ENCODE peak calls at places on chromosomes 3 and 15, in nine cellular contexts. H is suprapubic skin; P is A549; L is fibroblast of lung; Z is sigmoid colon; O is left ventricle myocardium inferior; A is CD8-positive, alpha-beta T cell; D is neural progenitor cell; T is stomach. U is an unnamed sample. For H3K4me1, the result is how much of the 10 kb centered on the place peaks cover.

GRCh38 chr3:197236362-197236761 is 62.0 kb downstream of the DLG1 start:
- DNase-seq in P (no peak), A (no peak), D (no peak), O (no peak), L (no peak), Z (no peak), H (no peak), T (no peak), U (no peak)

GRCh38 chr3:194270627-194271458 is 80.3 kb downstream of the CPN2 start:
- DNase-seq in D (peak), P (no peak), Z (peak), A (no peak), T (peak), O (peak), L (peak), H (peak), U (no peak)

GRCh38 chr3:186192823-186193222 is 83.9 kb upstream of the ETV5 start:
- DNase-seq in A (no peak), D (no peak), O (no peak), P (no peak), L (no peak), Z (no peak), T (no peak), H (no peak), U (no peak)

GRCh38 chr3:38578081-38578475 is 71.4 kb downstream of the SCN5A start:
- DNase-seq in P (no peak), Z (no peak), L (no peak), O (no peak), H (peak), T (peak), A (no peak), D (no peak), U (peak)

GRCh38 chr15:62455441-62455921 is 290.4 kb upstream of the C2CD4B start:
- DNase-seq in D (no peak), T (no peak), P (no peak), O (peak), A (no peak), Z (peak), L (no peak), H (no peak), U (no peak)

GRCh38 chr3:156577731-156578130 is 22.8 kb upstream of the SSR3 start:
- DNase-seq in P (no peak), A (no peak), T (no peak), D (no peak), Z (no peak), O (no peak), H (no peak), L (no peak), U (no peak)

GRCh38 chr3:55307622-55308021 is 179.5 kb downstream of the WNT5A start:
- DNase-seq in L (no peak), D (no peak), O (no peak), Z (no peak), P (no peak), A (no peak), H (no peak), T (no peak), U (no peak)

GRCh38 chr3:52182691-52183090 is 15.3 kb upstream of the ALAS1 start:
- DNase-seq in P (no peak), A (no peak), T (no peak), O (no peak), Z (no peak), L (no peak), H (no peak), D (no peak), U (no peak)

GRCh38 chr3:132785292-132785691 is 63.1 kb upstream of the NPHP3 start:
- DNase-seq in Z (no peak), L (peak), D (no peak), O (no peak), P (no peak), T (no peak), A (no peak), H (no peak), U (no peak)

GRCh38 chr3:127473244-127474024 is 117.1 kb downstream of the TPRA1 start:
- DNase-seq in T (peak), A (no peak), O (no peak), D (peak), L (no peak), P (peak), H (no peak), Z (no peak), U (no peak)

GRCh38 chr3:64975138-64975537 is 287.3 kb upstream of the ADAMTS9 start:
- DNase-seq in T (no peak), A (no peak), P (no peak), D (no peak), H (no peak), L (peak), O (peak), Z (peak), U (no peak)

GRCh38 chr15:56929389-56929788 is 10.9 kb downstream of the TCF12 start:
- DNase-seq in H (no peak), D (no peak), P (no peak), Z (no peak), L (peak), A (no peak), O (no peak), T (no peak), U (no peak)

GRCh38 chr3:188819939-188820338 is 351.8 kb upstream of the TPRG1 start:
- DNase-seq in L (peak), O (no peak), T (no peak), H (no peak), Z (no peak), P (no peak), A (no peak), D (no peak), U (no peak)

GRCh38 chr3:104145164-104145563 is 1221.5 kb upstream of the ALCAM start:
- DNase-seq in L (no peak), P (no peak), Z (no peak), T (no peak), A (no peak), O (no peak), H (no peak), D (no peak), U (no peak)

GRCh38 chr15:39969871-39970270 is 36.0 kb downstream of the EIF2AK4 start:
- DNase-seq in A (no peak), Z (peak), D (no peak), L (peak), O (peak), T (peak), H (no peak), P (no peak), U (no peak)

GRCh38 chr3:180215866-180216265 is 179.1 kb upstream of the PEX5L start:
- DNase-seq in H (no peak), T (no peak), Z (no peak), D (no peak), P (no peak), O (no peak), L (no peak), A (no peak), U (no peak)

GRCh38 chr15:86623236-86623635 is 543.6 kb downstream of the AGBL1 start:
- DNase-seq in T (no peak), O (no peak), H (no peak), A (no peak), Z (no peak), D (no peak), P (no peak), L (no peak), U (no peak)

GRCh38 chr15:34802371-34802770 is 7.0 kb upstream of the ACTC1 start:
- DNase-seq in H (no peak), D (no peak), O (no peak), L (no peak), A (no peak), Z (no peak), T (no peak), P (no peak), U (no peak)

GRCh38 chr15:67369359-67369758 is 114.8 kb downstream of the IQCH start:
- DNase-seq in T (no peak), O (no peak), A (no peak), L (no peak), Z (no peak), H (no peak), P (no peak), D (no peak), U (no peak)

GRCh38 chr3:116140100-116140689 is 305.1 kb downstream of the LSAMP start:
- DNase-seq in A (no peak), O (no peak), P (no peak), H (no peak), T (no peak), L (peak), Z (no peak), D (peak), U (no peak)

GRCh38 chr3:23941440-23941839 is 3.6 kb upstream of the NR1D2 start:
- DNase-seq in D (no peak), H (no peak), T (no peak), O (no peak), P (no peak), Z (no peak), L (no peak), A (no peak), U (no peak)

GRCh38 chr3:8001712-8002111 is 499.9 kb upstream of the LMCD1 start:
- DNase-seq in L (no peak), D (no peak), H (no peak), Z (no peak), T (no peak), O (peak), A (no peak), P (no peak), U (no peak)

GRCh38 chr3:169497567-169498257 is 165.8 kb downstream of the MECOM start:
- DNase-seq in O (no peak), A (no peak), H (no peak), T (no peak), P (no peak), D (no peak), Z (no peak), L (peak), U (no peak)

GRCh38 chr3:134798681-134799311 is 3.7 kb downstream of the EPHB1 start:
- DNase-seq in A (no peak), H (no peak), L (no peak), P (no peak), T (no peak), O (no peak), D (no peak), Z (no peak), U (peak)

GRCh38 chr3:127452321-127452821 is 138.2 kb downstream of the TPRA1 start:
- DNase-seq in L (no peak), O (no peak), D (peak), P (no peak), H (peak), A (no peak), T (peak), Z (peak), U (no peak)

GRCh38 chr3:72258366-72258765 is 473.4 kb upstream of the PROK2 start:
- DNase-seq in P (no peak), D (peak), L (no peak), T (no peak), O (no peak), Z (no peak), H (no peak), A (no peak), U (no peak)

GRCh38 chr3:16741890-16742289 is 136.7 kb upstream of the DAZL start:
- DNase-seq in H (no peak), P (no peak), D (no peak), T (no peak), A (no peak), Z (no peak), O (peak), L (peak), U (no peak)

GRCh38 chr3:170128977-170129431 is 52.5 kb downstream of the PHC3 start:
- DNase-seq in L (peak), A (no peak), T (no peak), Z (no peak), D (no peak), P (no peak), H (no peak), O (no peak), U (no peak)

GRCh38 chr15:96972201-96972600 is 641.7 kb downstream of the NR2F2 start:
- DNase-seq in D (no peak), T (no peak), P (no peak), A (no peak), L (no peak), H (no peak), O (no peak), Z (no peak), U (no peak)

GRCh38 chr3:41026394-41027177 is 172.7 kb upstream of the CTNNB1 start:
- DNase-seq in T (no peak), L (peak), H (no peak), Z (peak), D (peak), A (no peak), P (peak), O (peak), U (no peak)

DNA sequence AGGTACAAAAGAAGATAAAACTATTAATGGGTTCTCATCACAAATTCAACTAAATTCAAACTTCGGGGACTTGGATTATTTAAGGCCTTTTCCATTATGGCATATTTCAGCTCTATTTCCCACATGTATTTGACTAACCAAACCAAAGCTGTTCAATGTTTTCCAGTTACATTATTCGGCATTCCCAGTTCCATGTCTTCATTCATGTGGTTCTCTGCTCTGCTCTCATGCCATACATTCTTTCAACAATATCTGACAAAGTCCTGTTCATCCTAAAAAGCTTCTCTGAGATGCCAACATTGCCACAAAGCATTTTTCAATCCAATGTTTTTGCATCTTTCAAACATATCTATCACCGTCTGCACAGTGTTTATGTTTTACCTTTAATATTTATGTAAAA is 141.4 kb downstream of the GREM1 start:
- DNase-seq in P (no peak), O (no peak), Z (no peak), A (no peak), T (no peak), D (no peak), L (no peak), H (no peak), U (no peak)
- H3K4me1 ChIP-seq in P (under half), O (under half), Z (under half), A (under half), T (under half), D (under half), L (under half), H (under half), U (under half)

GRCh38 chr3:108124337-108125150 is 33.7 kb upstream of the CD47 start:
- DNase-seq in Z (no peak), T (no peak), D (no peak), L (peak), A (peak), H (no peak), O (no peak), P (no peak), U (no peak)

GRCh38 chr3:108125151-108125540 is 34.3 kb upstream of the CD47 start:
- DNase-seq in O (no peak), H (no peak), A (no peak), L (no peak), Z (no peak), T (no peak), P (no peak), D (no peak), U (no peak)

GRCh38 chr3:108126348-108126747 is 35.5 kb upstream of the CD47 start:
- DNase-seq in D (no peak), O (no peak), P (no peak), Z (no peak), A (no peak), H (no peak), T (no peak), L (no peak), U (no peak)

GRCh38 chr3:108125550-108126071 is 34.8 kb upstream of the CD47 start:
- DNase-seq in L (no peak), Z (no peak), O (no peak), P (no peak), T (no peak), H (no peak), A (peak), D (peak), U (no peak)

GRCh38 chr3:108123326-108123725 is 32.5 kb upstream of the CD47 start:
- DNase-seq in P (no peak), O (no peak), L (no peak), A (no peak), T (no peak), H (no peak), Z (no peak), D (no peak), U (no peak)
- H3K4me1 ChIP-seq in P (under half), O (under half), L (under half), A (half or more), T (under half), H (under half), Z (under half), D (under half), U (under half)

DNA sequence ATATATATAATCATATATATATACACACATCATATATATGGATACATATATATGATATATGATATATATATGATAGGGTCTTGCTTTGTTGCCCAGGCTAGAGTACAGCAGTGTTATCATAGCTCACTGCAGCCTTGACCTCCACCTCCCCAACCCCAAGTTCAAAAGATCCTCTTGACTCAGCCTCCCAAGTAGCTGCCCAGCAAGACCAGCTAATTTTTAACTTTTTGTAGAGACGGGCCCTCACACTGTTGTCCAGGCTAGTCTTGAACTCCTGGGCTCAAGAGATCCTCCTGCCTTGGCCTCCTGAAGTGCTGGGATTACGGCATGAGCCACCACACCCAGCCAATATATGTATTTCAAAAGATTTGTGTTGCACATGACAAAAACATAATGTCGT is 83.0 kb downstream of the TBL1XR1 start:
- DNase-seq in A (no peak), P (no peak), Z (no peak), D (no peak), T (no peak), O (no peak), H (no peak), L (no peak), U (no peak)
- H3K4me1 ChIP-seq in A (under half), P (under half), Z (under half), D (under half), T (half or more), O (half or more), H (under half), L (under half), U (under half)

GRCh38 chr15:98787190-98787589 is 138.9 kb downstream of the IGF1R start:
- DNase-seq in P (no peak), A (no peak), H (no peak), D (no peak), O (no peak), T (no peak), L (no peak), Z (no peak), U (no peak)

GRCh38 chr15:98787936-98788757 is 139.8 kb downstream of the IGF1R start:
- DNase-seq in L (no peak), H (no peak), O (no peak), A (no peak), T (no peak), Z (no peak), D (peak), P (peak), U (peak)

GRCh38 chr15:98785408-98785795 is 137.1 kb downstream of the IGF1R start:
- DNase-seq in O (no peak), H (no peak), T (no peak), Z (no peak), A (no peak), P (no peak), D (no peak), L (no peak), U (no peak)

GRCh38 chr15:98785796-98786581 is 137.7 kb downstream of the IGF1R start:
- DNase-seq in L (no peak), T (peak), Z (no peak), P (no peak), A (no peak), D (peak), O (no peak), H (no peak), U (no peak)

GRCh38 chr15:98786706-98787105 is 138.4 kb downstream of the IGF1R start:
- DNase-seq in Z (no peak), L (no peak), O (no peak), D (no peak), H (no peak), P (no peak), T (no peak), A (no peak), U (no peak)
- H3K4me1 ChIP-seq in Z (under half), L (under half), O (half or more), D (half or more), H (under half), P (half or more), T (half or more), A (under half), U (half or more)

GRCh38 chr15:42184736-42185135 is 23.4 kb downstream of the VPS39 start:
- DNase-seq in L (no peak), P (no peak), H (no peak), O (no peak), D (no peak), T (no peak), Z (no peak), A (no peak), U (no peak)
- H3K4me1 ChIP-seq in L (under half), P (under half), H (under half), O (under half), D (under half), T (under half), Z (under half), A (under half), U (under half)

GRCh38 chr3:112126501-112126900 is 6.5 kb downstream of the GCSAM start:
- DNase-seq in L (no peak), D (peak), H (no peak), Z (no peak), A (no peak), T (no peak), P (no peak), O (no peak), U (no peak)
- H3K4me1 ChIP-seq in L (under half), D (half or more), H (under half), Z (under half), A (half or more), T (under half), P (under half), O (under half), U (under half)

GRCh38 chr3:129022114-129022994 is 21.2 kb downstream of the EFCC1 start:
- DNase-seq in L (peak), O (peak), A (no peak), D (no peak), H (peak), Z (peak), P (no peak), T (peak), U (no peak)
- H3K4me1 ChIP-seq in L (under half), O (half or more), A (under half), D (under half), H (under half), Z (under half), P (under half), T (under half), U (half or more)

GRCh38 chr3:46974421-46975227 is 1.9 kb downstream of the CCDC12 start:
- DNase-seq in T (no peak), H (no peak), P (no peak), A (no peak), L (no peak), D (no peak), O (no peak), Z (no peak), U (no peak)

GRCh38 chr3:46971742-46972141 is 4.8 kb downstream of the CCDC12 start:
- DNase-seq in L (no peak), P (no peak), Z (no peak), D (no peak), A (no peak), H (no peak), T (no peak), O (no peak), U (no peak)

GRCh38 chr3:46971151-46971550 is 5.4 kb downstream of the CCDC12 start:
- DNase-seq in T (no peak), Z (no peak), P (no peak), A (no peak), L (no peak), D (no peak), H (no peak), O (no peak), U (no peak)

GRCh38 chr3:46970391-46971091 is 6.0 kb downstream of the CCDC12 start:
- DNase-seq in A (no peak), Z (no peak), H (no peak), L (no peak), O (peak), D (no peak), T (peak), P (no peak), U (no peak)

GRCh38 chr3:46972396-46972795 is 4.1 kb downstream of the CCDC12 start:
- DNase-seq in Z (no peak), P (no peak), L (no peak), H (no peak), O (no peak), D (no peak), T (no peak), A (no peak), U (no peak)
- H3K4me1 ChIP-seq in Z (under half), P (half or more), L (under half), H (half or more), O (half or more), D (under half), T (half or more), A (half or more), U (half or more)

DNA sequence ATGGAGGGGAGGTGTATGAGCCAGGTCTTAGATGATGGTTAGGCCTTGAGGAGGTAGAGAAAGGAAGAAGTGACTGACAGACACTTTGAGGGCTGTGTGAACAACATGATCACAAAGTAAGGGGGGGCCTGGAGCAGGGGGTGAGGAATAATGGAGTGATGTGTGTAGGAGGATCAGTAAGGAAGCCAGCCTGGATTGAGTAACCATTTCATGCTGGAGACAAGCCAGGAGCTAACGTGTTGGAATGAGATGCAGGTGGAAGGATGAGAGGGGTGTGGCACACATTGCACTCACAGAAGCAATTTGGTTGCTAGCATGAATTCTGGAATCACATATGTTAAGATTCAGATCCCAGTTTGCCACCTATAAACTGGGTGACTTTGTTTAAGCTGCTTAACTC is 65.5 kb downstream of the BBX start:
- DNase-seq in O (no peak), P (no peak), L (no peak), T (no peak), D (no peak), A (no peak), H (no peak), Z (no peak), U (no peak)
- H3K4me1 ChIP-seq in O (under half), P (under half), L (under half), T (under half), D (under half), A (under half), H (under half), Z (under half), U (under half)

U was measured in vagina.